ENCODE peak calls at places on chromosomes 5 and 9, in five cellular contexts. L is kidney tubule cell; G is EH; E is lung microvascular endothelial cell; X is effector memory CD8-positive, alpha-beta T cell. B is an unnamed sample.

GRCh38 chr5:181119105-181119504 is 11.9 kb downstream of the OR2V1 start:
- DNase-seq in E (no peak), G (no peak), L (no peak), X (no peak), B (no peak)

GRCh38 chr9:79224672-79225433 is 346.9 kb upstream of the TLE4 start:
- DNase-seq in L (peak), G (peak), X (no peak), E (no peak), B (no peak)

GRCh38 chr9:92414566-92414965 is 9.7 kb downstream of the OMD start:
- DNase-seq in G (no peak), E (no peak), X (no peak), L (no peak), B (no peak)

GRCh38 chr9:114721491-114722362 is 39.7 kb upstream of the TEX48 start:
- DNase-seq in X (no peak), E (no peak), G (peak), L (peak), B (no peak)

GRCh38 chr5:174229640-174230350 is 184.3 kb downstream of the NSG2 start:
- DNase-seq in X (no peak), G (peak), L (peak), E (peak), B (no peak)

GRCh38 chr5:454936-455335 is 12.0 kb downstream of the EXOC3 start:
- DNase-seq in E (no peak), G (no peak), X (no peak), L (no peak), B (peak)

GRCh38 chr5:871596-872298 is 20.9 kb downstream of the BRD9 start:
- DNase-seq in G (no peak), X (no peak), E (no peak), L (no peak), B (no peak)

GRCh38 chr9:86997961-86998360 is 50.7 kb upstream of the GAS1 start:
- DNase-seq in L (no peak), E (no peak), G (no peak), X (no peak), B (no peak)

GRCh38 chr5:53438486-53439472 is 41.6 kb upstream of the FST start:
- DNase-seq in X (no peak), E (no peak), G (peak), L (peak), B (no peak)

GRCh38 chr5:116632890-116633289 is 58.3 kb upstream of the SEMA6A start:
- DNase-seq in E (no peak), G (no peak), X (no peak), L (no peak), B (no peak)

GRCh38 chr9:73719660-73720059 is 568.0 kb downstream of the ANXA1 start:
- DNase-seq in L (no peak), E (no peak), X (no peak), G (no peak), B (no peak)

GRCh38 chr9:98124637-98125426 is 5.8 kb upstream of the TRIM14 start:
- DNase-seq in X (no peak), G (no peak), E (no peak), L (no peak), B (no peak)

GRCh38 chr5:118946138-118946537 is 42.2 kb downstream of the DTWD2 start:
- DNase-seq in G (no peak), E (no peak), L (no peak), X (no peak), B (no peak)

GRCh38 chr5:142960309-142960696 is 190.1 kb downstream of the ARHGAP26 start:
- DNase-seq in E (peak), G (peak), L (peak), X (no peak), B (no peak)

GRCh38 chr5:164351245-164351834 is 845.9 kb downstream of the MAT2B start:
- DNase-seq in E (no peak), G (no peak), L (no peak), X (no peak), B (no peak)

GRCh38 chr5:61466017-61466416 is 134.0 kb downstream of the ZSWIM6 start:
- DNase-seq in G (no peak), X (no peak), E (no peak), L (no peak), B (no peak)

GRCh38 chr9:134396825-134397224 is 70.6 kb downstream of the RXRA start:
- DNase-seq in G (peak), E (no peak), X (peak), L (no peak), B (no peak)

GRCh38 chr9:81193362-81194339 is 495.7 kb downstream of the TLE1 start:
- DNase-seq in X (no peak), E (no peak), G (no peak), L (no peak), B (no peak)

GRCh38 chr5:1836176-1836890 is 35.1 kb downstream of the NDUFS6 start:
- DNase-seq in L (no peak), E (no peak), G (no peak), X (no peak), B (no peak)

GRCh38 chr5:146717951-146718350 is 160.6 kb downstream of the PPP2R2B start:
- DNase-seq in X (no peak), G (no peak), E (no peak), L (no peak), B (no peak)

GRCh38 chr5:33160871-33161270 is 279.9 kb upstream of the TARS1 start:
- DNase-seq in L (no peak), X (no peak), E (no peak), G (no peak), B (no peak)

GRCh38 chr9:117340422-117340821 is 74.4 kb downstream of the ASTN2 start:
- DNase-seq in G (no peak), X (no peak), L (no peak), E (no peak), B (no peak)

GRCh38 chr5:10451137-10451824 is 9.6 kb downstream of the ROPN1L start:
- DNase-seq in L (no peak), X (no peak), G (no peak), E (no peak), B (no peak)

GRCh38 chr9:136122425-136123383 is 4.0 kb upstream of the TMEM250 start:
- DNase-seq in X (peak), E (peak), G (peak), L (peak), B (peak)

GRCh38 chr9:95511232-95511951 is 5.4 kb downstream of the PTCH1 start:
- DNase-seq in G (peak), X (no peak), L (peak), E (peak), B (no peak)

GRCh38 chr9:95515272-95516113 is 1.3 kb downstream of the PTCH1 start:
- DNase-seq in G (no peak), E (peak), L (peak), X (peak), B (peak)

GRCh38 chr9:89655990-89656657 is 51.3 kb downstream of the GADD45G start:
- DNase-seq in E (peak), G (no peak), X (no peak), L (no peak), B (no peak)

GRCh38 chr5:158234323-158235158 is 375.6 kb upstream of the CLINT1 start:
- DNase-seq in E (no peak), G (no peak), X (no peak), L (no peak), B (no peak)

GRCh38 chr5:94545870-94546625 is 72.4 kb downstream of the KIAA0825 start:
- DNase-seq in L (no peak), G (no peak), E (no peak), X (no peak), B (no peak)

GRCh38 chr5:43137326-43137725 is 16.6 kb downstream of the ZNF131 start:
- DNase-seq in G (no peak), X (no peak), L (no peak), E (no peak), B (no peak)

GRCh38 chr5:14036947-14037346 is 92.5 kb upstream of the DNAH5 start:
- DNase-seq in L (peak), X (no peak), E (peak), G (peak), B (no peak)

GRCh38 chr9:98848450-98849149 is 41.1 kb downstream of the GALNT12 start:
- DNase-seq in E (peak), X (peak), G (peak), L (peak), B (peak)

GRCh38 chr5:67204821-67205220 is 8.2 kb upstream of the CD180 start:
- DNase-seq in X (no peak), L (no peak), G (no peak), E (no peak), B (no peak)